ENCODE peak calls at places on chromosome 7, in nine cellular contexts. U is CD8-positive, alpha-beta memory T cell; I is uterus; R is HL-60; D is PC-3; Q is IMR-90; O is brain microvascular endothelial cell; G is caudate nucleus; M is heart left ventricle. T is an unnamed sample.

GRCh38 chr7:1176891-1177373 is 16.9 kb upstream of the ZFAND2A start:
- DNase-seq in U (peak), I (no peak), R (no peak), D (peak), Q (peak), O (peak), G (no peak), M (peak), T (peak)

GRCh38 chr7:128904381-128905197 is 5.9 kb downstream of the KCP start:
- DNase-seq in U (no peak), I (no peak), R (no peak), D (peak), Q (peak), O (peak), G (no peak), M (no peak), T (no peak)

GRCh38 chr7:130096243-130096827 is 26.0 kb downstream of the KLHDC10 start:
- DNase-seq in U (no peak), I (no peak), R (no peak), D (no peak), Q (no peak), O (no peak), G (no peak), M (no peak), T (no peak)

GRCh38 chr7:45021604-45022296 is 21.7 kb downstream of the CCM2 start:
- DNase-seq in U (no peak), I (no peak), R (no peak), D (no peak), Q (peak), O (peak), G (peak), M (no peak), T (no peak)

GRCh38 chr7:155073922-155074321 is 3.8 kb downstream of the HTR5A start:
- DNase-seq in U (no peak), I (no peak), R (no peak), D (no peak), Q (no peak), O (no peak), G (no peak), M (no peak), T (no peak)

GRCh38 chr7:104142147-104142546 is 65.7 kb downstream of the ORC5 start:
- DNase-seq in U (no peak), I (no peak), R (no peak), D (peak), Q (no peak), O (no peak), G (no peak), M (no peak), T (no peak)

GRCh38 chr7:151844080-151844827 is 32.7 kb downstream of the PRKAG2 start:
- DNase-seq in U (no peak), I (no peak), R (no peak), D (peak), Q (peak), O (peak), G (no peak), M (no peak), T (no peak)

GRCh38 chr7:122136639-122137253 is 7.3 kb downstream of the AASS start:
- DNase-seq in U (no peak), I (no peak), R (no peak), D (no peak), Q (peak), O (no peak), G (no peak), M (no peak), T (no peak)

GRCh38 chr7:41010967-41011366 is 691.9 kb downstream of the INHBA start:
- DNase-seq in U (no peak), I (no peak), R (no peak), D (no peak), Q (no peak), O (peak), G (no peak), M (peak), T (no peak)

GRCh38 chr7:76149847-76150691 is 51.6 kb upstream of the SRRM3 start:
- DNase-seq in U (no peak), I (no peak), R (no peak), D (no peak), Q (no peak), O (no peak), G (no peak), M (peak), T (no peak)

GRCh38 chr7:24826662-24827020 is 69.4 kb upstream of the GSDME start:
- DNase-seq in U (no peak), I (no peak), R (no peak), D (no peak), Q (no peak), O (no peak), G (no peak), M (no peak), T (no peak)

GRCh38 chr7:32200593-32200992 is 130.4 kb upstream of the PDE1C start:
- DNase-seq in U (no peak), I (no peak), R (no peak), D (no peak), Q (no peak), O (no peak), G (no peak), M (no peak), T (no peak)

GRCh38 chr7:74277636-74278035 is 11.6 kb upstream of the CLIP2 start:
- DNase-seq in U (no peak), I (no peak), R (no peak), D (no peak), Q (no peak), O (no peak), G (no peak), M (no peak), T (no peak)

GRCh38 chr7:25753837-25754236 is 398.2 kb upstream of the NFE2L3 start:
- DNase-seq in U (no peak), I (no peak), R (no peak), D (no peak), Q (no peak), O (no peak), G (no peak), M (no peak), T (no peak)

GRCh38 chr7:95011156-95011928 is 103.9 kb downstream of the PPP1R9A start:
- DNase-seq in U (no peak), I (no peak), R (no peak), D (peak), Q (peak), O (peak), G (no peak), M (no peak), T (no peak)

GRCh38 chr7:135390829-135391228 is 119.1 kb downstream of the CNOT4 start:
- DNase-seq in U (no peak), I (no peak), R (no peak), D (no peak), Q (no peak), O (no peak), G (no peak), M (no peak), T (no peak)

GRCh38 chr7:139106959-139107358 is 2.6 kb downstream of the ZC3HAV1 start:
- DNase-seq in U (no peak), I (no peak), R (no peak), D (peak), Q (no peak), O (no peak), G (no peak), M (no peak), T (no peak)

GRCh38 chr7:130207033-130207432 is 627 bp upstream of the SSMEM1 start:
- DNase-seq in U (no peak), I (no peak), R (no peak), D (no peak), Q (no peak), O (no peak), G (no peak), M (no peak), T (no peak)

GRCh38 chr7:78607099-78607498 is 808.5 kb downstream of the PHTF2 start:
- DNase-seq in U (no peak), I (no peak), R (no peak), D (peak), Q (no peak), O (peak), G (peak), M (no peak), T (no peak)

GRCh38 chr7:120189623-120190022 is 83.4 kb upstream of the KCND2 start:
- DNase-seq in U (no peak), I (no peak), R (no peak), D (no peak), Q (no peak), O (no peak), G (no peak), M (no peak), T (no peak)

GRCh38 chr7:31893365-31893764 is 176.8 kb downstream of the PDE1C start:
- DNase-seq in U (no peak), I (no peak), R (no peak), D (no peak), Q (no peak), O (no peak), G (no peak), M (no peak), T (no peak)

GRCh38 chr7:1961776-1962276 is 270.9 kb downstream of the MAD1L1 start:
- DNase-seq in U (peak), I (no peak), R (no peak), D (peak), Q (peak), O (peak), G (no peak), M (no peak), T (no peak)

GRCh38 chr7:99953649-99954048 is 22.2 kb downstream of the AZGP1 start:
- DNase-seq in U (no peak), I (no peak), R (peak), D (peak), Q (peak), O (no peak), G (no peak), M (no peak), T (peak)

GRCh38 chr7:76364198-76364584 is 5.4 kb upstream of the YWHAG start:
- DNase-seq in U (no peak), I (peak), R (peak), D (peak), Q (peak), O (no peak), G (no peak), M (peak), T (no peak)

GRCh38 chr7:158392251-158392650 is 195.4 kb downstream of the PTPRN2 start:
- DNase-seq in U (no peak), I (no peak), R (no peak), D (no peak), Q (no peak), O (no peak), G (no peak), M (no peak), T (no peak)

GRCh38 chr7:44213872-44214595 is 13.3 kb downstream of the YKT6 start:
- DNase-seq in U (no peak), I (no peak), R (no peak), D (peak), Q (peak), O (peak), G (no peak), M (no peak), T (no peak)

GRCh38 chr7:2493205-2493604 is 17.0 kb upstream of the GRIFIN start:
- DNase-seq in U (no peak), I (no peak), R (no peak), D (no peak), Q (peak), O (peak), G (no peak), M (no peak), T (no peak)

GRCh38 chr7:36863901-36864701 is 139.8 kb upstream of the AOAH start:
- DNase-seq in U (peak), I (no peak), R (no peak), D (no peak), Q (no peak), O (no peak), G (no peak), M (no peak), T (no peak)

GRCh38 chr7:17887286-17887685 is 53.0 kb downstream of the SNX13 start:
- DNase-seq in U (no peak), I (no peak), R (no peak), D (no peak), Q (no peak), O (no peak), G (no peak), M (no peak), T (no peak)

GRCh38 chr7:138584283-138584682 is 116.9 kb downstream of the SVOPL start:
- DNase-seq in U (no peak), I (no peak), R (no peak), D (no peak), Q (peak), O (no peak), G (no peak), M (no peak), T (no peak)

GRCh38 chr7:135645296-135645904 is 16.9 kb upstream of the STMP1 start:
- DNase-seq in U (no peak), I (no peak), R (no peak), D (peak), Q (peak), O (peak), G (no peak), M (no peak), T (no peak)

GRCh38 chr7:84149573-84149972 is 45.0 kb downstream of the SEMA3A start:
- DNase-seq in U (no peak), I (no peak), R (no peak), D (no peak), Q (no peak), O (no peak), G (no peak), M (no peak), T (no peak)

GRCh38 chr7:134645935-134646334 is 718 bp upstream of the BPGM start:
- DNase-seq in U (no peak), I (no peak), R (no peak), D (peak), Q (peak), O (peak), G (no peak), M (no peak), T (no peak)

GRCh38 chr7:131509087-131509486 is 47.3 kb downstream of the PODXL start:
- DNase-seq in U (no peak), I (no peak), R (no peak), D (no peak), Q (no peak), O (no peak), G (no peak), M (no peak), T (no peak)

GRCh38 chr7:131509781-131510180 is 46.6 kb downstream of the PODXL start:
- DNase-seq in U (no peak), I (no peak), R (no peak), D (no peak), Q (no peak), O (no peak), G (no peak), M (no peak), T (no peak)

GRCh38 chr7:131505636-131506557 is 50.5 kb downstream of the PODXL start:
- DNase-seq in U (no peak), I (no peak), R (no peak), D (no peak), Q (no peak), O (no peak), G (no peak), M (no peak), T (no peak)

GRCh38 chr7:131506597-131506996 is 49.8 kb downstream of the PODXL start:
- DNase-seq in U (no peak), I (no peak), R (no peak), D (no peak), Q (no peak), O (no peak), G (no peak), M (no peak), T (no peak)

GRCh38 chr7:131507592-131508331 is 48.7 kb downstream of the PODXL start:
- DNase-seq in U (peak), I (peak), R (peak), D (peak), Q (peak), O (peak), G (peak), M (peak), T (peak)
- H3K27ac ChIP-seq in U (no peak), I (peak), R (no peak), D (no peak), Q (no peak), O (no peak), G (no peak), M (peak), T (peak)

GRCh38 chr7:22561895-22562593 is 62.1 kb upstream of the STEAP1B start:
- DNase-seq in U (no peak), I (no peak), R (no peak), D (peak), Q (peak), O (peak), G (no peak), M (no peak), T (peak)
- H3K27ac ChIP-seq in U (no peak), I (peak), R (no peak), D (peak), Q (peak), O (peak), G (no peak), M (peak), T (peak)

GRCh38 chr7:106486331-106486730 is 174.6 kb downstream of the CCDC71L start:
- DNase-seq in U (no peak), I (no peak), R (no peak), D (peak), Q (peak), O (no peak), G (no peak), M (no peak), T (no peak)

GRCh38 chr7:106487892-106488291 is 173.1 kb downstream of the CCDC71L start:
- DNase-seq in U (no peak), I (no peak), R (no peak), D (no peak), Q (no peak), O (no peak), G (no peak), M (no peak), T (no peak)

GRCh38 chr7:106484562-106484961 is 176.4 kb downstream of the CCDC71L start:
- DNase-seq in U (no peak), I (peak), R (peak), D (no peak), Q (peak), O (no peak), G (no peak), M (no peak), T (no peak)

GRCh38 chr7:106485919-106486318 is 175.0 kb downstream of the CCDC71L start:
- DNase-seq in U (no peak), I (no peak), R (no peak), D (no peak), Q (no peak), O (no peak), G (no peak), M (no peak), T (no peak)

DNA sequence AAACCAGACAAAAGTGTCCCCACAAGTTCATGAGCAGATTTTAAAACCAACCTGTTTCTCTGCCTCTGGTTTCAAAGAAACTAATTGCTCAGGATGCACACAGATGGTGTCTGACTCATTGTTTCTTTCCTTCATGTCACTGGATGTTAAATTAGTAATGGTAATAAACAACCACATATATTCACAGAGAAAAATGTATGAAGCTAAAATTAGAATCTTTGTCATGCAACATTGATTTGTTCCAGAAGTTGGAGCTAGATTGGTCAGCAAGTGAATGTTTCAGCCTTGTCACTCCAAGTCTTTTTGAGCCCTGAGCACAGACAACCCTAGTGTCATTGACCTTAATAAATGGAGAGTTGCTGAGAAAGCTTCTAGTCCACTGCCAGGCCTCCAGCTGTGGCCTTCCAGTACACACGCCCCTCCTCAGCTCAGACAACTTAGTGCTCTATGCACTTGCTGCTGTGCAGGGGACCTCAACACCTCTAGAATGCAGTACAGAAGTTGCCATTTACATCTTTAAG is 175.9 kb downstream of the CCDC71L start:
- DNase-seq in U (no peak), I (no peak), R (no peak), D (peak), Q (peak), O (peak), G (no peak), M (no peak), T (no peak)
- H3K27ac ChIP-seq in U (no peak), I (peak), R (no peak), D (no peak), Q (no peak), O (no peak), G (no peak), M (no peak), T (peak)

GRCh38 chr7:30162622-30163124 is 27.9 kb downstream of the MTURN start:
- DNase-seq in U (no peak), I (no peak), R (no peak), D (peak), Q (peak), O (peak), G (no peak), M (no peak), T (no peak)
- H3K27ac ChIP-seq in U (peak), I (no peak), R (peak), D (no peak), Q (no peak), O (peak), G (peak), M (no peak), T (no peak)

GRCh38 chr7:80941206-80941758 is 22.4 kb upstream of the SEMA3C start:
- DNase-seq in U (no peak), I (no peak), R (no peak), D (peak), Q (peak), O (peak), G (no peak), M (no peak), T (no peak)

GRCh38 chr7:80943342-80943741 is 24.5 kb upstream of the SEMA3C start:
- DNase-seq in U (no peak), I (no peak), R (no peak), D (peak), Q (no peak), O (no peak), G (no peak), M (no peak), T (no peak)

GRCh38 chr7:80940539-80941205 is 21.8 kb upstream of the SEMA3C start:
- DNase-seq in U (no peak), I (no peak), R (no peak), D (peak), Q (peak), O (no peak), G (no peak), M (no peak), T (no peak)

GRCh38 chr7:80937336-80937735 is 18.5 kb upstream of the SEMA3C start:
- DNase-seq in U (no peak), I (no peak), R (no peak), D (no peak), Q (no peak), O (no peak), G (no peak), M (no peak), T (no peak)

DNA sequence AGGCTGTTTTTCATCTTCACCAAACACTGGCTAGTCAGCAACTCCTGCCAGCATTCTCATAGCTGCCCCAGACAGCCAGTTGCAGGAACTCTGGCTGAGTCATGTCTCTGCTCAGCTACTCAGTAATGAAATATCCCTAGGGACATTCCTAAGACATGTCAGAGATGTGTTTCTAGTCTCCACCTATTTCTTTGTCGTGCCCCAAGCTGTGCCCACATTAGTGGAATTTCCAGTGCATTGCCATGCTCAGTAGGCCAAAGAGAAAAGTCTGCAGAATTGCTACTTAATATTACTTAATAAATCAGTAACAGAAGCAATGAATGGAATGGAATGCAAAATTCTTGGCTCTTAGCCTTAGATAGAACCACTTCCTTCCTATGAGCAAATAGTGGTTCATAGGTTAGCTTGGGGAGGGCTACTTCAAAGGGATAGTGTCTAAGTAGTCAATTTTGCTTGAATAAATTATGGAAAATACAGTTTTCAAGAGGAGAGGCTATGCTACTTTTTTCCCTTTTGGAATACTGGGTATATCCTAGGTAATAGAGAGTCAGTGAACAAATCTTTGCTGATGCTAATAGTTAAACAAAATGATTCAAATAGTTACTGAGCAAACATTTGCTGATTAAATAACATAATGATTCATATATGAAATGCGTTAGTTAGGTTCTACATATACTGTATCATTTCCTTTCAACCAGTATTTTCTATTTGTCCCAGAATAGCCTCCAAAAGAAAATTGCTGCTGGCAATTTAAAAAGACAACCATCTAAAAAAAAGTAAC is 23.6 kb upstream of the SEMA3C start:
- DNase-seq in U (no peak), I (peak), R (no peak), D (peak), Q (peak), O (peak), G (no peak), M (peak), T (peak)
- H3K27ac ChIP-seq in U (no peak), I (no peak), R (no peak), D (peak), Q (peak), O (peak), G (no peak), M (peak), T (no peak)